ENCODE peak calls at places on chromosomes 12 and 14, in nine cellular contexts. T, U, Z, Q, P, J, E, F and X are unnamed samples.

GRCh38 chr12:56520025-56520810 is 1.4 kb upstream of the RBMS2 start:
- DNase-seq in Q (no peak), T (no peak), U (no peak), E (no peak), P (no peak), Z (peak), F (peak), J (no peak), X (no peak)

GRCh38 chr14:102568115-102568614 is 24.3 kb upstream of the RCOR1 start:
- DNase-seq in Z (no peak), F (no peak), E (peak), U (peak), J (no peak), P (no peak), T (peak), Q (no peak), X (no peak)

GRCh38 chr12:46492471-46493351 is 120.1 kb upstream of the SLC38A2 start:
- DNase-seq in Z (peak), U (no peak), Q (no peak), E (no peak), P (no peak), F (peak), J (no peak), T (peak), X (no peak)

GRCh38 chr12:2794261-2794735 is 472 bp upstream of the FKBP4 start:
- DNase-seq in T (peak), Q (no peak), F (peak), Z (no peak), P (no peak), J (no peak), U (peak), E (peak), X (no peak)

GRCh38 chr12:24255920-24256635 is 306.6 kb upstream of the SOX5 start:
- DNase-seq in J (no peak), U (no peak), P (no peak), E (no peak), F (no peak), Z (no peak), Q (no peak), T (no peak), X (no peak)

GRCh38 chr14:80924365-80925103 is 17.0 kb downstream of the CEP128 start:
- DNase-seq in F (no peak), Z (no peak), U (no peak), Q (no peak), T (no peak), E (no peak), P (no peak), J (no peak), X (no peak)

GRCh38 chr12:19575307-19576243 is 136.3 kb downstream of the AEBP2 start:
- DNase-seq in T (peak), Z (peak), J (no peak), Q (no peak), F (peak), E (no peak), P (peak), U (no peak), X (no peak)

GRCh38 chr14:36716614-36717184 is 55.0 kb downstream of the PAX9 start:
- DNase-seq in P (no peak), Q (no peak), Z (no peak), F (no peak), T (peak), J (no peak), U (no peak), E (no peak), X (no peak)

GRCh38 chr12:7158866-7159600 is 28.9 kb downstream of the CLSTN3 start:
- DNase-seq in U (no peak), Z (no peak), F (no peak), P (no peak), J (no peak), Q (no peak), E (no peak), T (no peak), X (no peak)

GRCh38 chr14:50853891-50854290 is 18.0 kb upstream of the ABHD12B start:
- DNase-seq in Z (no peak), J (no peak), T (no peak), Q (no peak), F (no peak), E (no peak), P (no peak), U (no peak), X (no peak)

GRCh38 chr12:51901881-51902280 is 5.4 kb upstream of the ACVRL1 start:
- DNase-seq in U (no peak), Q (no peak), T (no peak), Z (no peak), J (no peak), E (no peak), P (no peak), F (no peak), X (no peak)

GRCh38 chr12:112839386-112839972 is 47.9 kb downstream of the RPH3A start:
- DNase-seq in J (no peak), U (no peak), T (peak), F (peak), E (no peak), P (no peak), Z (peak), Q (no peak), X (no peak)

GRCh38 chr12:21301-22189 is 45.0 kb upstream of the IQSEC3 start:
- DNase-seq in F (no peak), Q (no peak), P (no peak), Z (no peak), E (peak), J (no peak), T (no peak), U (no peak), X (no peak)

DNA sequence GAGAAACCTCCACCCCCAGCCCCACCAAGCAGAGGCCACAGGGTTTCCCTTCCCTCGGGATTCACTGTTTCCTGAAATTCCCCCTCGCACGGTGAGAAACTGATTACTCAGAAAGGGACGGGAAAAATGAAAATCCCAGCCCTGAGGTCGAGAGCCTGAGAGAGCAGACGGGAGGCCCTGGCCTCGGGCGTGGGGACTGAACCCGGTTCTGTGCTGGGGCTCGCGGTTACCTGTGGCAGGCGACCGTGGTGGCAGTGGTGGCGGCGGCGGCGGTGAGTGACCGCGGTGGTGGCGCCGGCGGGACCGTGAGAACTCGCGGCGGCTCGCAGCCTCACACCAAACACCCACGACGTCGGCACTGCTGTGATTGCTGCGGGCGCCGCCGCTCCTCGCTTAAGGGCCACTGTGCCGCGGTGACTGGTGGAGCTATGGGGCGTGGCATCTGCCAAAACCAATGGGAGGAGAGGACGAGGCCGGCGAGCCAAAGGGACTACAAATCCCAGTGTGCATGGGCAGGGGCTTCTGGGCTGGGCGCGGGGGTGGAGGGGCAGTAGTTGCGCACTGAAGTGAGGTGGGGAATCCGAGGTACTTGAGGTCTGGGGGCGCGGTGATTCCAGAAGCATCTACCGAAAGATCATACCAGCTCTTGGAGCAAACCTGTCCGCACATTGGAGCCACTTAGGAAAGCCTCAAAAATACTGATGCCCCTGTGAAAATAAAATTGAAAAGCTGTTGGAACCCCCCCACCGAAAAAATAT is at the start of gene LGMN:
- DNase-seq in Q (peak), Z (peak), J (peak), F (peak), P (peak), E (peak), T (peak), U (peak), X (peak)
- TF ChIP-seq CTCF in Q (no peak), Z (no peak), J (no peak), F (no peak), P (no peak), E (no peak), T (no peak), U (no peak), X (no peak)

DNA sequence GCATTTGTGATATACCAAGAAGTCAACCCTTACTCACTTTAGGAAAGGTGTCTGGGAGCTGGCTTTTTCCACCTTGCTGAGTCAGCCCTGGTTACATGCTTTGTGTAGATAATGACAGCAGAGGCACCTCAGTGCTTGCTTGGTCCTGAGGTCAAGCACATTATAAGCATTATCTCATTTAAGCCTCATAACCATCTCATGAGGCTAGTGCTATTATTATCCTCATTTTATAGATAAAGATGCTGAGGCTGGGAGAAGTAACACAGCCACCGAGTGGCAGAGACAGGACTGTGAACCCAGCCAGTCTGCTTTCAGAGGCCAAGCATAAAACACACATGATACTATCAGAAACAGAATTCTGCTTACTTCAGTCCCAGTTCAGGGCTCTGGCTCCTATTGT is 29.4 kb downstream of the MAX start:
- DNase-seq in E (no peak), J (no peak), U (peak), P (no peak), Q (no peak), T (no peak), F (no peak), Z (no peak), X (no peak)
- TF ChIP-seq CTCF in E (no peak), J (no peak), U (no peak), P (no peak), Q (no peak), T (no peak), F (no peak), Z (no peak), X (no peak)

DNA sequence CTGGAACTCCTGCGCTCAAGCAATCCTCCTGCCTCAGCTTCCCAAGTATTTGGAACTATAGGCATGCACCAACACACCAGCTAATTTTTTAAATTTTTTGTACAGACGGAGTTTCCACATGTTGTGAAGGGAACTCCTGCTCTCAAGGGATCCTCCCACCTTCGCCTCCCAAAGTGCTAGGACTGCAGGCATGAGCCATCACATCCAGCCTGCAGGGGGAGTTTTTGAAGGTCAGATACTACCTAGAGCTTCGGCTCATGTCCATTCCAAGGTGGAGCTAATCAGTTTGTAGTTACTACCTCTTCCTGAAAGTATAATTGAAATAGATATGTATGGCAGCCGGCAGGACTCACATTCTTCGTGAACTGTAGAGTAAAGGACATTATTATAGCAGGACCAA is 3.7 kb upstream of the TAS2R19 start:
- DNase-seq in Z (no peak), P (peak), U (no peak), J (no peak), E (no peak), Q (no peak), T (no peak), F (no peak), X (no peak)
- TF ChIP-seq CTCF in Z (no peak), P (no peak), U (no peak), J (no peak), E (no peak), Q (no peak), T (no peak), F (peak), X (no peak)

DNA sequence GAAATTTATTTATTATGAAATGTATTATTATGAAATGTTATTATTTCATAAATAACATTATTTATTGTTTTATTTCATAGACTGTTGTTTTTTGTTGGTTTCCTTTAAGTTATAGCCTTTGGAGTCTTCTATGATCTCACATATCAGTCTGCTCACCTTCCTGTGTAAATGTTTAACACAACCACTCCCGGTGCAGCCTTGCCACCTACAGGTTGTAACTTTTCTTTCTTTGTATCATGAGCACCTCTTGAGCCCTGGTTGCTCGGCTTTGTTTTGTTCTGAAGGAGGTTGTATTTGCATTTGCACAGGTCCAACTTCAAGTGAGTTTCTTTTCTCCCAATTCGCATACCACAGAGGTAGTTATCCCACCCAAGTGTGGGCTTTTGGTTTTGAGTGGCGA is 121.4 kb downstream of the SLC15A4 start:
- DNase-seq in P (no peak), J (no peak), U (no peak), Q (no peak), F (no peak), Z (no peak), T (no peak), E (no peak), X (no peak)
- TF ChIP-seq CTCF in P (no peak), J (no peak), U (no peak), Q (no peak), F (no peak), Z (no peak), T (no peak), E (no peak), X (no peak)

DNA sequence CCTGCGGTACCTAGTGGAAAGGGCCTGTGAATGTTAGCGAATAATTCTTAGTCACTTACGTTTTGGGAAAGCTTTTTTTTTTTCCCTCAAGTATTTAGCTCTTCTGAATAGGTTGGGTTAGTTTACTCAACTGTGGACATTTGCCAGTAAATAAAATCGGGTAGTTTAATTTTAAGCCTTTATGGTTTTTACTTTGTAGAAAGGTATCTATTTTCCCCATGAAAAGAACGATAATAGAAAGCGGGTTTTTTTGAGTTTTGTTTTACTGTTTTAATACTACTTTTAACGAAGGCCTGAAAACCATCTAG is 1.7 kb downstream of the YY1 start:
- DNase-seq in T (no peak), Z (no peak), P (no peak), J (no peak), U (no peak), E (no peak), F (no peak), Q (no peak), X (no peak)
- TF ChIP-seq CTCF in T (no peak), Z (no peak), P (no peak), J (no peak), U (no peak), E (no peak), F (no peak), Q (no peak), X (no peak)

GRCh38 chr12:76246611-76247010 is 101.6 kb downstream of the BBS10 start:
- DNase-seq in P (no peak), U (no peak), Z (no peak), F (no peak), E (no peak), T (no peak), Q (no peak), J (no peak), X (no peak)

GRCh38 chr12:76249501-76249900 is 98.7 kb downstream of the BBS10 start:
- DNase-seq in Z (no peak), J (no peak), U (no peak), F (no peak), P (no peak), T (no peak), Q (no peak), E (no peak), X (no peak)

GRCh38 chr12:76247992-76248391 is 100.2 kb downstream of the BBS10 start:
- DNase-seq in F (no peak), U (no peak), E (no peak), T (no peak), J (no peak), Z (no peak), Q (no peak), P (no peak), X (no peak)

GRCh38 chr12:76244298-76244697 is 103.9 kb downstream of the BBS10 start:
- DNase-seq in F (peak), Q (no peak), P (no peak), T (no peak), J (no peak), E (no peak), Z (no peak), U (no peak), X (no peak)

DNA sequence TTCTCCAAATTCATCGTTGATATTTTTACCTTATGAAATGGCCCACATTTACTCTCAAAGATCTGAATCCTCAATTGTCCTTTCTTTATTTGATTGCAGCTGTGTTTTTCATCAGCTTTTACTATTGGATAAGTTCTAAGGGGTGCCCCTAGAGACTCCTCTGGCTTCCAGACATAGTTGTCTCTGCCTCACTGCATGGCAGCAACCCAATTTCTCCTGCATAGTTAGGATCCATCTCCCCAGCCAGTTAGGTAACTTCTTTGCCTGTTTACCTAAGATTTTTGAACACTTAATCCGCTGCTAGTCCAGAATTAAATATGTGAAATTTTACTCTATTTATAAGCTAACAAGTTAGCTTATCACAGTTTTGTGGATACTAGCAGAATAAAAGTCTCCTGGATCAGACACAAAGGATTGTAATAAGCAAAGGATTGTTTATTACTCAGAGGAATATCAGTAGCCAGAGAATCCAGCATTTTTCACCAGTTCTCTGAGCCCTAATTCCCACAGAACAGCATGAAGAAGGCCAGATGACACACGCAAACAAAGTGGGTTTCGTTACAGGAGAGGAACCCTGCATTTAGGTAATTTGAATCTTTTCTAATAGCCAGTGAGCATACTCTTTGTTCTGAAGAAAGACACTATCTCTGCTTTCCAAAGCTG is 101.1 kb downstream of the BBS10 start:
- DNase-seq in Z (peak), P (no peak), Q (no peak), U (no peak), J (no peak), T (no peak), E (no peak), F (peak), X (no peak)
- TF ChIP-seq CTCF in Z (no peak), P (no peak), Q (no peak), U (no peak), J (no peak), T (no peak), E (no peak), F (no peak), X (no peak)